ENCODE peak calls at places on chromosomes 12 and 14, in nine cellular contexts. Q is tibial artery, H is psoas muscle, Y is AG10803, D is neural progenitor cell, T is sigmoid colon, C is lower lobe of right lung, P is lung, G is hepatocyte. F is an unnamed sample.
A peak's percentile ranks its signal among the peaks of the same experiment; 100 is the strongest.

GRCh38 chr12:69851976-69852375 is 26.9 kb downstream of the MYRFL start:
- DNase-seq in Q (no peak), H (no peak), Y (peak; percentile 9), D (no peak), T (no peak), C (no peak), P (no peak), G (no peak), F (no peak)

GRCh38 chr12:124768462-124769165 is 95.0 kb downstream of the SCARB1 start:
- DNase-seq in Q (no peak), H (no peak), Y (no peak), D (no peak), T (no peak), C (no peak), P (no peak), G (no peak), F (no peak)

GRCh38 chr12:94276725-94277124 is 128.3 kb downstream of the PLXNC1 start:
- DNase-seq in Q (no peak), H (no peak), Y (no peak), D (no peak), T (no peak), C (no peak), P (no peak), G (no peak), F (no peak)

GRCh38 chr12:19744760-19745218 is 305.5 kb downstream of the AEBP2 start:
- DNase-seq in Q (no peak), H (no peak), Y (peak; percentile 27), D (no peak), T (no peak), C (no peak), P (no peak), G (no peak), F (no peak)

GRCh38 chr12:14394317-14395058 is 29.0 kb downstream of the ATF7IP start:
- DNase-seq in Q (peak; percentile 37), H (no peak), Y (peak; percentile 74), D (peak; percentile 73), T (no peak), C (no peak), P (no peak), G (peak; percentile 75), F (no peak)

GRCh38 chr12:51591020-51591901 is at the start of gene SCN8A:
- DNase-seq in Q (no peak), H (peak; percentile 27), Y (peak; percentile 66), D (peak; percentile 95), T (no peak), C (no peak), P (no peak), G (peak; percentile 80), F (peak; percentile 19)

GRCh38 chr12:102816816-102817434 is 100.1 kb downstream of the PAH start:
- DNase-seq in Q (no peak), H (no peak), Y (peak; percentile 49), D (peak; percentile 56), T (no peak), C (no peak), P (no peak), G (peak; percentile 65), F (no peak)

GRCh38 chr12:10160659-10161386 is 11.1 kb downstream of the OLR1 start:
- DNase-seq in Q (no peak), H (no peak), Y (no peak), D (no peak), T (no peak), C (no peak), P (no peak), G (no peak), F (no peak)

GRCh38 chr12:105455250-105455649 is 124.8 kb downstream of the C12orf75 start:
- DNase-seq in Q (no peak), H (no peak), Y (no peak), D (no peak), T (no peak), C (no peak), P (no peak), G (no peak), F (no peak)

GRCh38 chr14:96167224-96168148 is 37.2 kb upstream of the BDKRB2 start:
- DNase-seq in Q (no peak), H (no peak), Y (peak; percentile 83), D (no peak), T (peak; percentile 51), C (no peak), P (no peak), G (peak; percentile 75), F (no peak)

GRCh38 chr14:105150026-105150367 is 18.6 kb downstream of the JAG2 start:
- DNase-seq in Q (no peak), H (no peak), Y (no peak), D (no peak), T (no peak), C (peak; percentile 28), P (no peak), G (no peak), F (peak; percentile 7)

GRCh38 chr12:55072093-55072492 is 52.3 kb downstream of the NEUROD4 start:
- DNase-seq in Q (no peak), H (peak; percentile 25), Y (peak; percentile 13), D (peak; percentile 79), T (no peak), C (peak; percentile 69), P (peak; percentile 49), G (peak; percentile 55), F (peak; percentile 56)

GRCh38 chr12:50258167-50258551 is 25.2 kb downstream of the LIMA1 start:
- DNase-seq in Q (peak; percentile 75), H (peak; percentile 65), Y (peak; percentile 59), D (no peak), T (peak; percentile 82), C (no peak), P (no peak), G (no peak), F (peak; percentile 18)

GRCh38 chr12:64457466-64457865 is 5.5 kb downstream of the TBK1 start:
- DNase-seq in Q (no peak), H (no peak), Y (no peak), D (no peak), T (no peak), C (no peak), P (no peak), G (no peak), F (no peak)

GRCh38 chr12:108254030-108254429 is 85.1 kb downstream of the CMKLR1 start:
- DNase-seq in Q (no peak), H (no peak), Y (no peak), D (no peak), T (no peak), C (no peak), P (no peak), G (no peak), F (no peak)

GRCh38 chr12:101838628-101839323 is 8.0 kb upstream of the GNPTAB start:
- DNase-seq in Q (no peak), H (no peak), Y (no peak), D (no peak), T (no peak), C (no peak), P (no peak), G (no peak), F (no peak)

GRCh38 chr14:35331605-35332516 is 39.7 kb downstream of the PSMA6 start:
- DNase-seq in Q (no peak), H (no peak), Y (peak; percentile 7), D (no peak), T (no peak), C (peak; percentile 81), P (peak; percentile 70), G (peak; percentile 80), F (no peak)

GRCh38 chr12:127594351-127594970 is 672.5 kb upstream of the TMEM132C start:
- DNase-seq in Q (no peak), H (no peak), Y (no peak), D (peak; percentile 68), T (no peak), C (no peak), P (no peak), G (no peak), F (no peak)

GRCh38 chr14:85333313-85333712 is 196.6 kb upstream of the FLRT2 start:
- DNase-seq in Q (no peak), H (no peak), Y (peak; percentile 42), D (no peak), T (no peak), C (no peak), P (no peak), G (no peak), F (no peak)
- H3K4me3 ChIP-seq in Q (no peak overlapping the region), H (no peak overlapping the region), Y (no peak overlapping the region), D (no peak overlapping the region), T (no peak overlapping the region), C (no peak overlapping the region), P (no peak overlapping the region), G (no peak overlapping the region), F (no peak overlapping the region)

GRCh38 chr14:91883770-91884169 is 16.4 kb upstream of the TC2N start:
- DNase-seq in Q (peak; percentile 81), H (peak; percentile 69), Y (peak; percentile 33), D (no peak), T (peak; percentile 91), C (no peak), P (no peak), G (no peak), F (peak; percentile 50)
- H3K4me3 ChIP-seq in Q (no peak overlapping the region), H (no peak overlapping the region), Y (no peak overlapping the region), D (no peak overlapping the region), T (no peak overlapping the region), C (no peak overlapping the region), P (no peak overlapping the region), G (no peak overlapping the region), F (no peak overlapping the region)

GRCh38 chr12:120364487-120364886 is 4.5 kb downstream of the MSI1 start:
- DNase-seq in Q (no peak), H (no peak), Y (no peak), D (no peak), T (no peak), C (no peak), P (no peak), G (no peak), F (no peak)

GRCh38 chr12:120362516-120363273 is 6.3 kb downstream of the MSI1 start:
- DNase-seq in Q (no peak), H (no peak), Y (no peak), D (no peak), T (no peak), C (no peak), P (no peak), G (peak; percentile 45), F (no peak)

GRCh38 chr12:120363274-120363855 is 5.6 kb downstream of the MSI1 start:
- DNase-seq in Q (no peak), H (no peak), Y (no peak), D (peak; percentile 64), T (no peak), C (no peak), P (no peak), G (no peak), F (no peak)

GRCh38 chr12:120359159-120359527 is 9.8 kb downstream of the MSI1 start:
- DNase-seq in Q (no peak), H (no peak), Y (no peak), D (no peak), T (no peak), C (no peak), P (no peak), G (no peak), F (no peak)

GRCh38 chr12:120361506-120362208 is 7.3 kb downstream of the MSI1 start:
- DNase-seq in Q (no peak), H (peak; percentile 53), Y (peak; percentile 51), D (peak; percentile 100), T (peak; percentile 82), C (no peak), P (no peak), G (peak; percentile 91), F (peak; percentile 71)
- H3K4me3 ChIP-seq in Q (peak overlapping the region; percentile 40), H (peak overlapping the region; percentile 53), Y (peak overlapping the region; percentile 17), D (peak overlapping the region; percentile 37), T (peak overlapping the region; percentile 53), C (peak overlapping the region; percentile 25), P (no peak overlapping the region), G (no peak overlapping the region), F (peak overlapping the region; percentile 48)

DNA sequence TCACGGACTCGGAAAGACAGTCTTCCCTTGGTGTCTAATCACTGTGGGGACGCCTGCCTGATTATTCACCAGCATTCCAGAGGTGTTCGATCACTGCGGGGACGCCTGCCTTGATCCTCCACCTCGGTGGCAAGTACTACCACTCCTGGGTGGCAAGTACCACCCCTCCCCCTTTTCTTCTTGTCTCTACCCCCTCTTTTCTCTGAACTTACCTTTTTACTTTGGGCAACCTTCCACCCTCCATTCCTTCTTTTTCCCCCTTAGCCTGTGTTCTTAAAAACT is 12.0 kb upstream of the LGMN start:
- DNase-seq in Q (no peak), H (no peak), Y (no peak), D (no peak), T (no peak), C (no peak), P (peak; percentile 35), G (no peak), F (no peak)
- H3K4me3 ChIP-seq in Q (no peak overlapping the region), H (no peak overlapping the region), Y (no peak overlapping the region), D (no peak overlapping the region), T (no peak overlapping the region), C (no peak overlapping the region), P (no peak overlapping the region), G (no peak overlapping the region), F (no peak overlapping the region)

F was measured in heart right ventricle.